ENCODE peak calls at places on chromosomes 13 and 19, in nine cellular contexts. K is NCI-H187; Z is stimulated activated CD8-positive, alpha-beta memory T cell treated with anti-CD3 and anti-CD28 coated beads, Interleukin-4, amount 100 ng/mL, for 1 hour; E is neural crest cell; O is ACHN; I is sigmoid colon; F is cerebellar nuclear complex; P is naive B cell; H is neural progenitor cell. R is an unnamed sample.

GRCh38 chr13:41018583-41018909 is 570 bp downstream of the ELF1 start:
- DNase-seq in P (no peak), F (no peak), I (no peak), K (no peak), Z (no peak), E (no peak), H (no peak), O (no peak), R (no peak)

GRCh38 chr19:3324405-3324856 is 42.0 kb upstream of the NFIC start:
- DNase-seq in Z (peak), E (peak), K (peak), P (peak), H (peak), O (peak), I (peak), F (no peak), R (no peak)

GRCh38 chr19:47608908-47609879 is at the start of gene BICRA:
- DNase-seq in E (peak), H (peak), Z (peak), O (peak), I (peak), P (peak), K (peak), F (no peak), R (no peak)

GRCh38 chr19:47801270-47801669 is 3.1 kb downstream of the TPRX1 start:
- DNase-seq in F (no peak), Z (no peak), K (no peak), O (no peak), I (no peak), H (no peak), E (no peak), P (no peak), R (no peak)

GRCh38 chr19:8449830-8450229 is 5.1 kb downstream of the HNRNPM start:
- DNase-seq in F (no peak), P (no peak), H (peak), E (no peak), Z (no peak), O (no peak), K (no peak), I (peak), R (no peak)

GRCh38 chr19:7394728-7395359 is 46.1 kb downstream of the ARHGEF18 start:
- DNase-seq in P (peak), I (peak), F (peak), Z (peak), H (peak), E (peak), O (peak), K (peak), R (no peak)

GRCh38 chr19:45484273-45484945 is 12.4 kb downstream of the RTN2 start:
- DNase-seq in I (no peak), K (no peak), Z (no peak), O (no peak), F (no peak), P (no peak), E (no peak), H (peak), R (no peak)

GRCh38 chr19:40467007-40467565 is 285 bp downstream of the SPTBN4 start:
- DNase-seq in Z (no peak), H (peak), K (no peak), P (no peak), O (no peak), E (no peak), I (peak), F (no peak), R (no peak)

GRCh38 chr13:97855570-97855970 is 97.9 kb upstream of the IPO5 start:
- DNase-seq in H (peak), P (no peak), E (peak), O (peak), I (peak), K (peak), Z (no peak), F (no peak), R (no peak)

GRCh38 chr13:27792393-27793218 is at the start of gene GSX1:
- DNase-seq in E (peak), O (peak), Z (no peak), K (no peak), I (no peak), P (peak), F (no peak), H (peak), R (no peak)

GRCh38 chr19:56350416-56351045 is 35.9 kb upstream of the ZSCAN5A start:
- DNase-seq in I (no peak), H (peak), P (peak), Z (no peak), K (no peak), F (no peak), E (peak), O (peak), R (no peak)

GRCh38 chr13:90448466-90449037 is 898.9 kb upstream of the MIR17HG start:
- DNase-seq in E (no peak), P (no peak), K (no peak), I (no peak), O (no peak), H (no peak), Z (no peak), F (no peak), R (no peak)

GRCh38 chr19:4654437-4655361 is 15.4 kb downstream of the TNFAIP8L1 start:
- DNase-seq in Z (no peak), F (no peak), H (no peak), O (no peak), I (no peak), E (no peak), K (no peak), P (no peak), R (no peak)

GRCh38 chr19:58585442-58586130 is 12.5 kb upstream of the MZF1 start:
- DNase-seq in E (peak), I (no peak), Z (no peak), P (no peak), H (no peak), O (no peak), K (no peak), F (no peak), R (no peak)

GRCh38 chr19:1651548-1652394 is 644 bp downstream of the TCF3 start:
- DNase-seq in Z (no peak), O (peak), K (no peak), F (no peak), H (peak), P (peak), E (no peak), I (peak), R (no peak)

GRCh38 chr13:93320942-93321341 is 94.3 kb downstream of the GPC6 start:
- DNase-seq in Z (no peak), F (no peak), E (no peak), I (no peak), P (no peak), O (no peak), K (no peak), H (no peak), R (no peak)

GRCh38 chr13:33471182-33471581 is 185.6 kb upstream of the STARD13 start:
- DNase-seq in E (no peak), O (no peak), H (peak), Z (no peak), K (no peak), I (no peak), F (no peak), P (no peak), R (no peak)

GRCh38 chr19:7619671-7620441 is 9.5 kb downstream of the XAB2 start:
- DNase-seq in E (no peak), F (no peak), O (no peak), P (no peak), Z (no peak), H (no peak), I (no peak), K (no peak), R (no peak)

GRCh38 chr19:3710265-3710812 is 2.2 kb downstream of the TJP3 start:
- DNase-seq in F (no peak), P (no peak), K (no peak), O (no peak), Z (no peak), H (no peak), E (no peak), I (peak), R (no peak)

GRCh38 chr13:50610238-50610637 is 233.3 kb downstream of the DLEU7 start:
- DNase-seq in I (no peak), H (no peak), F (no peak), P (no peak), E (no peak), Z (no peak), K (no peak), O (no peak), R (no peak)

GRCh38 chr19:7907122-7907521 is 3.4 kb downstream of the MAP2K7 start:
- DNase-seq in K (no peak), H (no peak), O (no peak), I (no peak), E (no peak), Z (no peak), P (no peak), F (no peak), R (no peak)